ENCODE peak calls at places on chromosomes 11 and 22, in six cellular contexts. P is SW 1271, D is LHCN-M2, X is RPMI7951, E is Caki2, H is mesenteric fat pad. N is an unnamed sample.

GRCh38 chr22:31983911-31984661 is 39.8 kb downstream of the YWHAH start:
- DNase-seq in P (no peak), D (no peak), X (no peak), E (no peak), H (no peak), N (no peak)

GRCh38 chr11:77647906-77648305 is 10.3 kb upstream of the CLNS1A start:
- DNase-seq in P (no peak), D (no peak), X (no peak), E (no peak), H (no peak), N (no peak)

GRCh38 chr11:9004310-9004945 is 627 bp upstream of the NRIP3 start:
- DNase-seq in P (no peak), D (no peak), X (no peak), E (no peak), H (peak), N (no peak)

GRCh38 chr22:31103111-31103510 is 4.3 kb downstream of the SELENOM start:
- DNase-seq in P (no peak), D (no peak), X (no peak), E (no peak), H (no peak), N (no peak)

GRCh38 chr11:118703563-118704106 is 24.2 kb upstream of the TREH start:
- DNase-seq in P (no peak), D (no peak), X (no peak), E (no peak), H (no peak), N (no peak)

GRCh38 chr22:45528046-45528445 is 25.4 kb downstream of the FBLN1 start:
- DNase-seq in P (no peak), D (no peak), X (no peak), E (no peak), H (no peak), N (no peak)

GRCh38 chr22:19105867-19106802 is 16.1 kb downstream of the DGCR2 start:
- DNase-seq in P (no peak), D (no peak), X (no peak), E (no peak), H (peak), N (no peak)

GRCh38 chr22:30335236-30335635 is 8.5 kb upstream of the TBC1D10A start:
- DNase-seq in P (no peak), D (no peak), X (no peak), E (no peak), H (no peak), N (no peak)

GRCh38 chr22:50115693-50116092 is 25.9 kb downstream of the MOV10L1 start:
- DNase-seq in P (no peak), D (no peak), X (peak), E (no peak), H (no peak), N (no peak)

GRCh38 chr11:67463680-67464410 is 5.2 kb downstream of the TMEM134 start:
- DNase-seq in P (peak), D (peak), X (peak), E (peak), H (no peak), N (no peak)

GRCh38 chr11:13276454-13276851 is 1.1 kb upstream of the BMAL1 start:
- DNase-seq in P (no peak), D (no peak), X (no peak), E (no peak), H (no peak), N (no peak)

GRCh38 chr11:129881570-129882170 is 13.7 kb downstream of the NFRKB start:
- DNase-seq in P (no peak), D (peak), X (peak), E (no peak), H (no peak), N (no peak)

GRCh38 chr11:34602245-34602644 is 18.6 kb upstream of the EHF start:
- DNase-seq in P (no peak), D (no peak), X (no peak), E (no peak), H (no peak), N (no peak)

GRCh38 chr11:75949023-75949672 is 134.1 kb downstream of the UVRAG start:
- DNase-seq in P (no peak), D (no peak), X (peak), E (no peak), H (no peak), N (no peak)

GRCh38 chr22:42327462-42328129 is 57.1 kb upstream of the TCF20 start:
- DNase-seq in P (no peak), D (no peak), X (no peak), E (no peak), H (no peak), N (no peak)

GRCh38 chr11:70472240-70472639 is 73.9 kb downstream of the CTTN start:
- DNase-seq in P (no peak), D (no peak), X (no peak), E (no peak), H (no peak), N (no peak)

GRCh38 chr11:112526699-112527410 is 266.2 kb upstream of the PLET1 start:
- DNase-seq in P (no peak), D (peak), X (peak), E (no peak), H (no peak), N (no peak)

GRCh38 chr11:119677840-119678239 is 51.2 kb downstream of the NECTIN1 start:
- DNase-seq in P (no peak), D (no peak), X (no peak), E (no peak), H (no peak), N (no peak)

GRCh38 chr22:32789797-32790620 is 11.5 kb upstream of the TIMP3 start:
- DNase-seq in P (no peak), D (no peak), X (no peak), E (no peak), H (no peak), N (no peak)

GRCh38 chr22:40412441-40412840 is 42.0 kb downstream of the SGSM3 start:
- DNase-seq in P (no peak), D (no peak), X (no peak), E (no peak), H (no peak), N (no peak)

GRCh38 chr22:33418483-33418882 is 360.3 kb upstream of the SYN3 start:
- DNase-seq in P (no peak), D (no peak), X (no peak), E (no peak), H (no peak), N (no peak)

GRCh38 chr11:60868682-60869450 is 1.5 kb downstream of the ZP1 start:
- DNase-seq in P (no peak), D (no peak), X (no peak), E (no peak), H (peak), N (no peak)

GRCh38 chr11:126476977-126477376 is 121.5 kb downstream of the ST3GAL4 start:
- DNase-seq in P (no peak), D (no peak), X (no peak), E (no peak), H (no peak), N (no peak)

GRCh38 chr11:65425971-65426838 is 3.6 kb downstream of the NEAT1 start:
- DNase-seq in P (no peak), D (peak), X (peak), E (peak), H (peak), N (no peak)

GRCh38 chr11:44950036-44950624 is 553 bp downstream of the TP53I11 start:
- DNase-seq in P (no peak), D (no peak), X (no peak), E (no peak), H (no peak), N (no peak)

GRCh38 chr11:104653011-104653806 is 245.1 kb downstream of the CASP12 start:
- DNase-seq in P (no peak), D (peak), X (no peak), E (no peak), H (no peak), N (no peak)

GRCh38 chr11:102446606-102447005 is 6.0 kb downstream of the TMEM123 start:
- DNase-seq in P (peak), D (peak), X (peak), E (peak), H (no peak), N (no peak)

GRCh38 chr11:8291421-8292350 is 28.0 kb upstream of the LMO1 start:
- DNase-seq in P (no peak), D (no peak), X (no peak), E (no peak), H (peak), N (no peak)

GRCh38 chr11:1401656-1402221 is 12.0 kb downstream of the BRSK2 start:
- DNase-seq in P (no peak), D (peak), X (peak), E (peak), H (no peak), N (no peak)

GRCh38 chr22:40347300-40347699 is 1.0 kb downstream of the ADSL start:
- DNase-seq in P (no peak), D (no peak), X (no peak), E (no peak), H (no peak), N (no peak)

GRCh38 chr11:19892387-19892786 is 179.8 kb downstream of the NAV2 start:
- DNase-seq in P (no peak), D (no peak), X (no peak), E (peak), H (no peak), N (no peak)

N was measured in H1.